ENCODE peak calls at places on chromosome X, in seven cellular contexts. I is right lobe of liver; Y is esophagus squamous epithelium; B is spleen; N is heart right ventricle; G is fibroblast of lung; V is CD4-positive, alpha-beta T cell. D is an unnamed sample.

GRCh38 chrX:65900850-65901844 is 138.7 kb downstream of the VSIG4 start:
- DNase-seq in I (no peak), Y (no peak), B (no peak), G (no peak), N (no peak), V (no peak), D (no peak)

GRCh38 chrX:16711219-16712115 is 1.0 kb downstream of the CTPS2 start:
- DNase-seq in N (no peak), Y (no peak), V (no peak), B (no peak), G (no peak), I (no peak), D (no peak)

GRCh38 chrX:152824841-152825374 is 5.6 kb downstream of the CETN2 start:
- DNase-seq in G (peak; percentile 23), V (no peak), I (no peak), N (no peak), Y (no peak), B (no peak), D (no peak)

GRCh38 chrX:130184857-130185256 is 13.1 kb downstream of the RAB33A start:
- DNase-seq in N (no peak), V (no peak), I (no peak), G (no peak), Y (no peak), B (no peak), D (no peak)

GRCh38 chrX:65697915-65698796 is 30.7 kb downstream of the MSN start:
- DNase-seq in N (peak; percentile 35), B (peak; percentile 92), Y (peak; percentile 28), V (peak; percentile 58), G (peak; percentile 50), I (peak; percentile 55), D (no peak)

GRCh38 chrX:7798327-7798726 is 44.6 kb upstream of the VCX start:
- DNase-seq in N (no peak), Y (no peak), V (no peak), I (no peak), B (no peak), G (no peak), D (no peak)

GRCh38 chrX:150165776-150166610 is 197.1 kb upstream of the MAMLD1 start:
- DNase-seq in Y (no peak), B (no peak), G (peak; percentile 38), V (no peak), I (no peak), N (no peak), D (no peak)

GRCh38 chrX:36336746-36337145 is 417.2 kb downstream of the CFAP47 start:
- DNase-seq in G (no peak), I (no peak), V (no peak), Y (no peak), N (no peak), B (no peak), D (no peak)

GRCh38 chrX:48475295-48475694 is 704 bp upstream of the FTSJ1 start:
- DNase-seq in Y (no peak), N (no peak), B (no peak), V (no peak), G (no peak), I (no peak), D (no peak)

GRCh38 chrX:55489315-55490009 is at the start of gene USP51:
- DNase-seq in G (peak; percentile 20), I (peak; percentile 55), V (peak; percentile 11), N (peak; percentile 22), Y (no peak), B (peak; percentile 82), D (no peak)

DNA sequence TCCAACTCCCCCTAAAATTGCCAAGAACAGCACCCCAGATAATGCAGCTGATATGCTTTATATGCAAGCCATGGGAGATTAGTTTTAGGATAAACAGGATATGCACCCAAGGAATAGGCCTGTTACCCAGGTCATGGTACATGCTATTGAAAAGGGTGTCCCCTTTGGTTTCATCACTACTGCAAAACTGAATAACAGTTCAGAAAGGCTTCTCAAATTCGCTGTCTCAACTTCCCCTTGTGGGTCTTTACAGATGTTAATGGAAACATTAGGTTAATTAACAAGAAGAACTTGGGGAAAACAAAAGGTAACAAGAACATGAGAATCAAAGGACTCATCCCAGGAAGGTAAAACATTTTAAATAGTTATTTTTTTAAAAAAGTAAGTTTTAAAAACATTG is 318.7 kb downstream of the PRR32 start:
- DNase-seq in V (no peak), Y (no peak), G (no peak), I (no peak), N (no peak), B (no peak), D (no peak)
- H3K27ac ChIP-seq in V (no peak overlapping the region), Y (no peak overlapping the region), G (no peak overlapping the region), I (no peak overlapping the region), N (no peak overlapping the region), B (no peak overlapping the region), D (no peak overlapping the region)

GRCh38 chrX:32045149-32045548 is 973.3 kb upstream of the FTHL17 start:
- DNase-seq in B (no peak), I (no peak), Y (no peak), G (no peak), N (no peak), V (no peak), D (no peak)
- H3K27ac ChIP-seq in B (no peak overlapping the region), I (no peak overlapping the region), Y (no peak overlapping the region), G (no peak overlapping the region), N (no peak overlapping the region), V (no peak overlapping the region), D (no peak overlapping the region)

DNA sequence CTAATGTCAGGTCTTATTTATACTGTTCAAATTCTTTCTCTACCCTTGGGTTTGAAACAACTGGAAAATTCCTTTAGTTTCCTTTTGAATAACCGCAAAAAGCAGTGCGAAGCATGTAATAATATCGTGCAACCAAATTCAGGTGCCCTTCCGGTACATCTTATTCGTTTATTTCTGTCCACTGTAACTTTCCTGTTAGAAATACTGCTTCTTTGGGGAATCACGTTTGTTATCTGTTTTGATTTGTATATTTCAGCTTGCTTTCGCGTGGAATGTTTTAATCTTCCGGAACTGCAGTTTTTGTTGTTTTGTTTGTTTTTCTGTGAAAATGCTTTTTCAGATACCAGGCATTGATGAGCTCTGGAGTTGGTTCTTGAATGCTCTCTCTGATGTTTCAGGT is 85.7 kb upstream of the HPRT1 start:
- DNase-seq in N (no peak), V (no peak), G (peak; percentile 12), I (no peak), B (no peak), Y (no peak), D (no peak)
- H3K27ac ChIP-seq in N (no peak overlapping the region), V (no peak overlapping the region), G (peak overlapping the region; percentile 64), I (peak overlapping the region; percentile 80), B (peak overlapping the region; percentile 91), Y (no peak overlapping the region), D (no peak overlapping the region)

DNA sequence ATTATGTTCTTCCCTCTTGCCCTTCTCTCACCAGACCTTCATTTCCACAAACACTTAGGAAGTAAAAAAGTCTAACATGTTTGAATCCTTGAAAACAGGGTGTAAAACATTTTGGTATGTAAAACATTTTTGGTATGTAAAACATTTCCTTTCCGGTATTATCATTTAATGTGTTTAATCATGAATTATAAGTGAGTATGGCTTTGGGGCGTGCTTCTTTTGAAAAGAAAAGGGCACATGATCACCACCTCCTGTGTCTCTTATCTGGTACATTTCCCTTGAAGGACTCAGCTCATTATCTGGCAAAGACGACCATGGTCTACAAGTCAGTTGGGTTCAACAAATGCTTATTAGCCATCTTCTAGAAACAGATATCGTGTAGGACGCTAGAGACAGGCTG is 283.6 kb downstream of the FRMPD4 start:
- DNase-seq in G (peak; percentile 32), V (no peak), B (no peak), N (no peak), I (no peak), Y (no peak), D (peak; percentile 22)
- H3K27ac ChIP-seq in G (no peak overlapping the region), V (no peak overlapping the region), B (no peak overlapping the region), N (no peak overlapping the region), I (no peak overlapping the region), Y (no peak overlapping the region), D (peak overlapping the region; percentile 31)

DNA sequence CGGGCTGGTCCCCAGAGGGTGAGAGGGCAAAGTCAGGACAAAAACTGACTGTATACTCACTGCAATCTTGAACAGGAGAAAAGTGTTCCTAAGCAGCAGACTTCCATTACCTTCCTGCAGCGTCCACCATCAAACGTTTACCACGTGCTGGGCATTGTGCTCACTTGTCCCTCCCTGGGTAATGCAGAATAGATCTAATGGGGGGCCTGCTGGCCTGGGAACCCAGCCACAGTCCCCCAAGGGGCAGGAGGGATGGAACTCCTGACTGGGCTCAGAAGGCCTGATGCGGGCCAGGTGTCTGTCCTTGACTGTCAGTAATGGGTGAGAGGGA is 37.6 kb upstream of the FAM156A start:
- DNase-seq in B (no peak), N (no peak), Y (no peak), G (no peak), V (no peak), I (no peak), D (no peak)
- H3K27ac ChIP-seq in B (peak overlapping the region; percentile 82), N (peak overlapping the region; percentile 90), Y (peak overlapping the region; percentile 93), G (no peak overlapping the region), V (peak overlapping the region; percentile 84), I (peak overlapping the region; percentile 85), D (peak overlapping the region; percentile 97)